ENCODE peak calls at places on chromosome 11, in seven cellular contexts. C is brain microvascular endothelial cell; I is progenitor cell of endocrine pancreas; G is prostate gland; K is NCI-H510A; A is activated effector memory CD4-positive, alpha-beta T cell treated with Interleukin-2 at 50 U/mL for 16 hours; R is A549. B is an unnamed sample.

GRCh38 chr11:35927730-35928129 is 16.1 kb upstream of the LDLRAD3 start:
- DNase-seq in C (peak), I (no peak), G (peak), K (no peak), A (no peak), R (peak), B (peak)

GRCh38 chr11:48154162-48154561 is 62.4 kb upstream of the OR4B1 start:
- DNase-seq in C (peak), I (no peak), G (no peak), K (no peak), A (no peak), R (no peak), B (no peak)

GRCh38 chr11:44178381-44178780 is 82.9 kb downstream of the EXT2 start:
- DNase-seq in C (peak), I (no peak), G (no peak), K (no peak), A (no peak), R (no peak), B (no peak)

GRCh38 chr11:62831520-62832345 is at the start of gene STX5:
- DNase-seq in C (peak), I (peak), G (peak), K (peak), A (peak), R (peak), B (peak)

GRCh38 chr11:12108875-12109453 is 1.4 kb upstream of the MICAL2 start:
- DNase-seq in C (no peak), I (no peak), G (no peak), K (no peak), A (no peak), R (no peak), B (no peak)

GRCh38 chr11:64751580-64751979 is 7.6 kb upstream of the RASGRP2 start:
- DNase-seq in C (no peak), I (no peak), G (no peak), K (no peak), A (no peak), R (no peak), B (no peak)

GRCh38 chr11:28673687-28674431 is 565.7 kb downstream of the METTL15 start:
- DNase-seq in C (no peak), I (no peak), G (no peak), K (no peak), A (no peak), R (no peak), B (no peak)

GRCh38 chr11:61507962-61508824 is at the start of gene LRRC10B:
- DNase-seq in C (no peak), I (peak), G (no peak), K (peak), A (no peak), R (no peak), B (no peak)

GRCh38 chr11:115780625-115781024 is 276.4 kb upstream of the CADM1 start:
- DNase-seq in C (no peak), I (no peak), G (no peak), K (no peak), A (no peak), R (no peak), B (no peak)

GRCh38 chr11:57094206-57094940 is 87.4 kb upstream of the LRRC55 start:
- DNase-seq in C (peak), I (no peak), G (no peak), K (no peak), A (no peak), R (no peak), B (no peak)

GRCh38 chr11:118634435-118635236 is 27.2 kb downstream of the PHLDB1 start:
- DNase-seq in C (no peak), I (peak), G (peak), K (peak), A (no peak), R (no peak), B (peak)